ENCODE peak calls at places on chromosomes 4 and X, in nine cellular contexts. I, F, S, R, W, G, C, N and H are unnamed samples.

GRCh38 chr4:24248674-24249644 is 335.4 kb downstream of the DHX15 start:
- DNase-seq in I (no peak), F (no peak), S (no peak), R (no peak), W (no peak), G (no peak), C (no peak), N (no peak), H (no peak)

GRCh38 chr4:78024692-78025091 is 32.4 kb upstream of the FRAS1 start:
- DNase-seq in I (no peak), F (no peak), S (no peak), R (no peak), W (no peak), G (no peak), C (no peak), N (no peak), H (no peak)

GRCh38 chr4:25993564-25994185 is 79.7 kb downstream of the SMIM20 start:
- DNase-seq in I (no peak), F (no peak), S (no peak), R (peak; percentile 22), W (no peak), G (peak; percentile 99), C (no peak), N (no peak), H (no peak)

GRCh38 chrX:14676431-14676830 is 147.1 kb downstream of the GLRA2 start:
- DNase-seq in I (no peak), F (no peak), S (no peak), R (peak; percentile 34), W (no peak), G (no peak), C (peak; percentile 51), N (no peak), H (no peak)

GRCh38 chr4:8558080-8558960 is 21.9 kb upstream of the GPR78 start:
- DNase-seq in I (no peak), F (no peak), S (no peak), R (no peak), W (no peak), G (no peak), C (peak; percentile 76), N (no peak), H (no peak)

GRCh38 chr4:13919021-13919441 is 291.5 kb upstream of the BOD1L1 start:
- DNase-seq in I (no peak), F (no peak), S (no peak), R (peak; percentile 96), W (no peak), G (no peak), C (peak; percentile 98), N (no peak), H (no peak)

GRCh38 chr4:80208606-80209005 is 11.3 kb downstream of the PRDM8 start:
- DNase-seq in I (no peak), F (no peak), S (no peak), R (no peak), W (no peak), G (no peak), C (no peak), N (no peak), H (no peak)

GRCh38 chrX:111402378-111402777 is 9.6 kb downstream of the DCX start:
- DNase-seq in I (no peak), F (no peak), S (no peak), R (no peak), W (no peak), G (no peak), C (no peak), N (no peak), H (no peak)

GRCh38 chr4:148999924-149000323 is 557.7 kb upstream of the NR3C2 start:
- DNase-seq in I (no peak), F (no peak), S (no peak), R (no peak), W (no peak), G (no peak), C (no peak), N (no peak), H (no peak)

GRCh38 chr4:41611881-41612871 is 74.2 kb downstream of the LIMCH1 start:
- DNase-seq in I (no peak), F (no peak), S (no peak), R (peak; percentile 61), W (peak; percentile 74), G (peak; percentile 72), C (peak; percentile 86), N (no peak), H (no peak)

GRCh38 chr4:7103031-7103598 is 35.3 kb upstream of the GRPEL1 start:
- DNase-seq in I (peak; percentile 65), F (peak; percentile 67), S (peak; percentile 70), R (peak; percentile 63), W (peak; percentile 86), G (peak; percentile 85), C (peak; percentile 86), N (peak; percentile 69), H (peak; percentile 75)

GRCh38 chr4:47617607-47618006 is 132.5 kb downstream of the ATP10D start:
- DNase-seq in I (no peak), F (no peak), S (no peak), R (no peak), W (no peak), G (no peak), C (no peak), N (no peak), H (no peak)

GRCh38 chr4:153537493-153537960 is 71.4 kb downstream of the TMEM131L start:
- DNase-seq in I (no peak), F (no peak), S (no peak), R (no peak), W (no peak), G (peak; percentile 32), C (no peak), N (no peak), H (no peak)

GRCh38 chr4:47010347-47011188 is 17.2 kb upstream of the GABRA4 start:
- DNase-seq in I (no peak), F (no peak), S (no peak), R (peak; percentile 22), W (no peak), G (no peak), C (no peak), N (no peak), H (no peak)

GRCh38 chr4:69773443-69773842 is 13.0 kb upstream of the SULT1B1 start:
- DNase-seq in I (no peak), F (no peak), S (no peak), R (no peak), W (no peak), G (no peak), C (no peak), N (no peak), H (no peak)

GRCh38 chr4:47510506-47511143 is 25.6 kb downstream of the ATP10D start:
- DNase-seq in I (no peak), F (no peak), S (no peak), R (no peak), W (no peak), G (no peak), C (peak; percentile 48), N (no peak), H (no peak)

GRCh38 chr4:8260656-8261111 is 8.9 kb upstream of the HTRA3 start:
- DNase-seq in I (no peak), F (no peak), S (no peak), R (peak; percentile 51), W (no peak), G (peak; percentile 95), C (peak; percentile 96), N (no peak), H (no peak)

GRCh38 chr4:58602022-58602421 is 1491.8 kb upstream of the IGFBP7 start:
- DNase-seq in I (no peak), F (no peak), S (no peak), R (no peak), W (no peak), G (no peak), C (no peak), N (no peak), H (no peak)

GRCh38 chrX:103367502-103367901 is 8.8 kb upstream of the BEX3 start:
- DNase-seq in I (no peak), F (no peak), S (no peak), R (no peak), W (no peak), G (peak; percentile 55), C (peak; percentile 62), N (no peak), H (no peak)

GRCh38 chrX:13581554-13581953 is 12.2 kb downstream of the EGFL6 start:
- DNase-seq in I (no peak), F (no peak), S (no peak), R (no peak), W (no peak), G (no peak), C (peak; percentile 28), N (no peak), H (no peak)

GRCh38 chrX:70166601-70167590 is 10.4 kb upstream of the DGAT2L6 start:
- DNase-seq in I (no peak), F (no peak), S (no peak), R (peak; percentile 82), W (no peak), G (peak; percentile 44), C (peak; percentile 69), N (no peak), H (no peak)

GRCh38 chr4:6938758-6939201 is 29.2 kb downstream of the TBC1D14 start:
- DNase-seq in I (no peak), F (no peak), S (no peak), R (no peak), W (no peak), G (no peak), C (no peak), N (no peak), H (no peak)

GRCh38 chr4:185071412-185071811 is 53.1 kb downstream of the HELT start:
- DNase-seq in I (no peak), F (no peak), S (no peak), R (no peak), W (no peak), G (no peak), C (no peak), N (no peak), H (no peak)

GRCh38 chr4:182916483-182917181 is 554 bp downstream of the DCTD start:
- DNase-seq in I (peak; percentile 17), F (no peak), S (peak; percentile 10), R (peak; percentile 53), W (peak; percentile 58), G (peak; percentile 54), C (peak; percentile 83), N (peak; percentile 7), H (peak; percentile 17)

GRCh38 chr4:38157592-38157991 is 197.4 kb downstream of the PTTG2 start:
- DNase-seq in I (no peak), F (no peak), S (no peak), R (no peak), W (no peak), G (no peak), C (no peak), N (no peak), H (no peak)

GRCh38 chr4:38366451-38366850 is 297.5 kb upstream of the KLF3 start:
- DNase-seq in I (no peak), F (no peak), S (no peak), R (peak; percentile 28), W (no peak), G (no peak), C (peak; percentile 55), N (no peak), H (no peak)

GRCh38 chr4:156098846-156099245 is 145.2 kb upstream of the CTSO start:
- DNase-seq in I (no peak), F (no peak), S (no peak), R (no peak), W (no peak), G (no peak), C (no peak), N (no peak), H (no peak)

GRCh38 chrX:140664939-140665338 is 44.6 kb upstream of the LINC00632 start:
- DNase-seq in I (no peak), F (no peak), S (no peak), R (peak; percentile 44), W (no peak), G (no peak), C (peak; percentile 12), N (no peak), H (no peak)

GRCh38 chr4:40349561-40350198 is 14.5 kb downstream of the CHRNA9 start:
- DNase-seq in I (no peak), F (no peak), S (no peak), R (no peak), W (no peak), G (no peak), C (no peak), N (no peak), H (no peak)

GRCh38 chrX:41003501-41004286 is 81.6 kb upstream of the USP9X start:
- DNase-seq in I (no peak), F (no peak), S (no peak), R (no peak), W (no peak), G (no peak), C (no peak), N (no peak), H (no peak)

GRCh38 chr4:140884431-140885058 is 128.4 kb upstream of the TBC1D9 start:
- DNase-seq in I (no peak), F (no peak), S (no peak), R (peak; percentile 68), W (no peak), G (peak; percentile 84), C (peak; percentile 78), N (no peak), H (no peak)